ENCODE peak calls at places on chromosomes 3 and 15, in four cellular contexts. R is adrenal gland, A is astrocyte of the cerebellum, X is AG04450. L is an unnamed sample.

GRCh38 chr15:63349156-63349555 is 32.5 kb downstream of the CA12 start:
- DNase-seq in R (peak), A (no peak), X (no peak), L (no peak)

GRCh38 chr15:56964182-56964581 is 45.7 kb downstream of the TCF12 start:
- DNase-seq in R (no peak), A (no peak), X (no peak), L (no peak)

GRCh38 chr3:140216249-140216648 is 281.3 kb downstream of the CLSTN2 start:
- DNase-seq in R (no peak), A (no peak), X (no peak), L (no peak)

GRCh38 chr3:128340904-128341555 is 125.7 kb downstream of the DNAJB8 start:
- DNase-seq in R (no peak), A (no peak), X (no peak), L (no peak)

GRCh38 chr15:30043211-30043655 is 39.5 kb upstream of the GOLGA8J start:
- DNase-seq in R (no peak), A (peak), X (no peak), L (no peak)

GRCh38 chr3:117587416-117587815 is 877.8 kb downstream of the TUSC7 start:
- DNase-seq in R (no peak), A (no peak), X (no peak), L (no peak)

GRCh38 chr3:183577336-183577735 is 21.8 kb upstream of the KLHL6 start:
- DNase-seq in R (no peak), A (no peak), X (no peak), L (no peak)

GRCh38 chr15:31352911-31353811 is 26.5 kb downstream of the KLF13 start:
- DNase-seq in R (peak), A (peak), X (peak), L (no peak)

GRCh38 chr15:101250331-101250730 is 1.5 kb downstream of the CHSY1 start:
- DNase-seq in R (no peak), A (peak), X (no peak), L (no peak)

GRCh38 chr3:72123908-72124441 is 339.0 kb upstream of the PROK2 start:
- DNase-seq in R (peak), A (peak), X (peak), L (no peak)

GRCh38 chr15:92011611-92012367 is 158.3 kb downstream of the SLCO3A1 start:
- DNase-seq in R (peak), A (no peak), X (no peak), L (no peak)

GRCh38 chr15:33795076-33795475 is 173.2 kb upstream of the CHRM5 start:
- DNase-seq in R (no peak), A (no peak), X (no peak), L (no peak)

GRCh38 chr15:59298255-59298856 is 74.3 kb downstream of the MYO1E start:
- DNase-seq in R (no peak), A (no peak), X (no peak), L (no peak)
- TF ChIP-seq CTCF in R (no peak), A (no peak), X (no peak), L (no peak)

GRCh38 chr3:150699068-150699635 is 4.6 kb downstream of the ERICH6 start:
- DNase-seq in R (no peak), A (no peak), X (no peak), L (no peak)

DNA sequence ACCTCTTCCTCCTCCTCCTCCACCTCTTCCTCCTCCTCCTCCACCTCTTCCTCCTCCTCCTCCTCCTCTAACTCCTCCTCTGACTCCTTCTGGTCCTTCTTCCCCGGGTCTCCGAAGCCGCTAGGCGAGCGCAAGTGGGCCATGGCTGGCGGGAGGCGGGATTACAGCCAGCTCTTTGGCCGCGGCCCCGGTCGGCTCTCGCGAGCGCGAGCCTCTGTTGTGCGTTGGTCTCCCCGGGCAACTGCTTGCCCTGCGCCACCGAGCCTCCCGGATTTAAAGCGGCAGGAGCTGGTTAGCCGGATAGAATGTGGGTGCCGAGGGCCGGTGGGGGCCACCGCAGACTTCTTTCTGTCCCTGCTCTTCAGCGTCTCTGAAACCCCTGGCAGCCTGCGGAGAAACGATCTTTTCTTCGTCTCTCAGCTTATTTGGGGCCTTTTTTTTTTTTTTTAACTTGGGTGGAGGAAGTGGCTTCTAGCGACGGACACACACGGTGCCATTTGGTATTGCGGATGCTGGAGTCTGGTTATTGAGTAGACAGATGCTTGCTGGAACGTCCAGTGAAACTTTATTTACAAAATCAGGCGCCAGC is at the start of gene ERICH6:
- DNase-seq in R (peak), A (peak), X (peak), L (peak)
- TF ChIP-seq CTCF in R (peak), A (no peak), X (peak), L (peak)

DNA sequence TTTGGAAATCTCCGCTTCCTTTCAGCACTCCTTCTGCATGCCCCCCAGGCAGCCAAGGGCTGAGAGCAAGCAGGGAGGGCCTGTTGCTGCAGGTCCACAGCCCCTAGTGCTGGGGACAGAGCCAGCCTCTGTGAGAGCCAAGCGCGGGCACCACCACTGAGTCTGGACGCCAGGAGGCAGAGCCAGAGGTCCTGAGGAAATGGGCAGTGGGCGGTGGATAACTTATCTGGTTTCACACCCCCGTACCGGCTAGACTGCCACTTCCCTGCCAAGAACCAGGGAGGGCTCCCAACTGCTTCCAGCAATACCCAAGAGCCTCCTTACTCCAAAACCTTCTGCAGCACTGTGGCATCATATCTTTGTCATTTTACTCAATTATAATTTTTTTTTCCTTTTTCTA is 141.6 kb upstream of the IGF1R start:
- DNase-seq in R (no peak), A (no peak), X (no peak), L (no peak)
- TF ChIP-seq CTCF in R (no peak), A (no peak), X (no peak), L (no peak)

DNA sequence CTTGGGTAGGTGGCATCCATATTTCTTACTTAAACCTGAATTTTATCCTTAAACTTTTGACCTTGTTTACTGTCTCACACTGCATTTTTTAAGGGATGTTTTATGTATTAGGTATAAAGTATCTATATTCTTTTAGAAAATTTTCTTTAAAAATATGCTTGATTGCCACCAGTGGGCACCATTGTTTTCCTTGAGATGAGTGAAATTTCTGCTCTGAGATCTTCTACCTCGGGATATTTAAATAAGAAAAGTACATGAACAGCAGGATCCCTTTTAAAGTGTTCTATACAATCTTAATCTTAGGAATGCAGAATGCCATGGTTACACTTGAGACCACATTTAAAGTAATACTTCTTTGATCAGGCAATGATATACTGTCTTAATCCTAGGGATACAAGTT is 108.7 kb downstream of the SLMAP start:
- DNase-seq in R (no peak), A (peak), X (no peak), L (no peak)
- TF ChIP-seq CTCF in R (peak), A (peak), X (peak), L (peak)

GRCh38 chr3:94716326-94717018 is 653.6 kb downstream of the NSUN3 start:
- DNase-seq in R (no peak), A (no peak), X (no peak), L (no peak)
- TF ChIP-seq CTCF in R (no peak), A (no peak), X (no peak), L (peak)

L was measured in type B pancreatic cell.